ENCODE peak calls at places on chromosome 21, in five cellular contexts. T is HAP-1, W is A549, B is HS-27A, Y is NCI-H748 treated with DMSO at 0.1 percent for 48 hours. G is an unnamed sample.

GRCh38 chr21:33116669-33117267 is 46.8 kb downstream of the OLIG1 start:
- DNase-seq in T (no peak), W (no peak), B (no peak), Y (no peak), G (no peak)

GRCh38 chr21:37568415-37568814 is 201.8 kb downstream of the DYRK1A start:
- DNase-seq in T (no peak), W (no peak), B (no peak), Y (no peak), G (no peak)

GRCh38 chr21:43832648-43833047 is 32.4 kb upstream of the AGPAT3 start:
- DNase-seq in T (no peak), W (no peak), B (no peak), Y (no peak), G (no peak)

GRCh38 chr21:35989185-35989735 is 71.1 kb downstream of the SETD4 start:
- DNase-seq in T (no peak), W (no peak), B (no peak), Y (no peak), G (peak)

GRCh38 chr21:40770435-40771055 is 76.4 kb downstream of the DSCAM start:
- DNase-seq in T (peak), W (no peak), B (no peak), Y (no peak), G (no peak)

GRCh38 chr21:41932576-41933258 is 21.1 kb downstream of the C2CD2 start:
- DNase-seq in T (no peak), W (no peak), B (no peak), Y (no peak), G (no peak)

GRCh38 chr21:38311765-38312164 is 55.0 kb downstream of the KCNJ15 start:
- DNase-seq in T (no peak), W (no peak), B (no peak), Y (no peak), G (no peak)

GRCh38 chr21:42061195-42061865 is 9.8 kb upstream of the UMODL1 start:
- DNase-seq in T (no peak), W (no peak), B (no peak), Y (no peak), G (no peak)

GRCh38 chr21:45281411-45282282 is 6.0 kb downstream of the POFUT2 start:
- DNase-seq in T (no peak), W (no peak), B (no peak), Y (no peak), G (no peak)

GRCh38 chr21:30256100-30256499 is 26.6 kb downstream of the KRTAP24-1 start:
- DNase-seq in T (no peak), W (no peak), B (no peak), Y (no peak), G (no peak)

GRCh38 chr21:36141513-36141925 is 6.6 kb downstream of the CBR3 start:
- DNase-seq in T (peak), W (peak), B (no peak), Y (peak), G (peak)

GRCh38 chr21:28072601-28073000 is 920.1 kb downstream of the LTN1 start:
- DNase-seq in T (no peak), W (no peak), B (no peak), Y (no peak), G (no peak)

GRCh38 chr21:14737278-14737677 is 191.2 kb upstream of the SAMSN1 start:
- DNase-seq in T (no peak), W (no peak), B (no peak), Y (no peak), G (no peak)

GRCh38 chr21:37000381-37000780 is 6.1 kb upstream of the RIPPLY3 start:
- DNase-seq in T (no peak), W (peak), B (no peak), Y (no peak), G (no peak)

GRCh38 chr21:35599164-35599563 is 461.2 kb downstream of the SETD4 start:
- DNase-seq in T (no peak), W (no peak), B (no peak), Y (no peak), G (no peak)

GRCh38 chr21:17679002-17679600 is 66.4 kb upstream of the BTG3 start:
- DNase-seq in T (peak), W (peak), B (peak), Y (peak), G (no peak)